ENCODE peak calls at places on chromosomes 2 and 18, in six cellular contexts. D is hepatocyte, J is LHCN-M2, S is KBM-7, X is NAMALWA, A is LoVo. H is an unnamed sample.

GRCh38 chr2:178251126-178251525 is 56.8 kb downstream of the OSBPL6 start:
- DNase-seq in X (no peak), A (no peak), J (no peak), S (no peak), D (no peak), H (no peak)

GRCh38 chr2:241961454-241961853 is 91.9 kb downstream of the RTP5 start:
- DNase-seq in D (no peak), S (no peak), A (no peak), J (no peak), X (no peak), H (no peak)

GRCh38 chr2:126886201-126886905 is 12.3 kb upstream of the TEX51 start:
- DNase-seq in J (peak), A (peak), S (peak), X (peak), D (peak), H (no peak)

GRCh38 chr18:79026491-79026890 is 42.7 kb upstream of the ATP9B start:
- DNase-seq in A (no peak), X (no peak), J (no peak), D (no peak), S (no peak), H (no peak)

GRCh38 chr2:121052507-121052906 is 232.5 kb downstream of the TFCP2L1 start:
- DNase-seq in S (no peak), A (no peak), J (no peak), D (no peak), X (peak), H (no peak)

GRCh38 chr2:130834923-130835765 is 1.6 kb upstream of the ARHGEF4 start:
- DNase-seq in S (no peak), A (no peak), J (no peak), X (no peak), D (no peak), H (no peak)

GRCh38 chr18:23115683-23116096 is 19.6 kb upstream of the CABLES1 start:
- DNase-seq in X (no peak), A (peak), J (peak), D (peak), S (no peak), H (peak)

GRCh38 chr18:76972241-76972640 is 149.9 kb downstream of the ZNF236 start:
- DNase-seq in S (no peak), X (no peak), J (peak), D (no peak), A (no peak), H (no peak)

GRCh38 chr18:43847164-43848091 is 570.1 kb upstream of the SYT4 start:
- DNase-seq in A (no peak), J (peak), S (no peak), D (no peak), X (no peak), H (peak)

GRCh38 chr2:232779935-232780334 is 3.6 kb upstream of the KCNJ13 start:
- DNase-seq in D (no peak), A (no peak), J (peak), X (no peak), S (no peak), H (no peak)

GRCh38 chr2:199684832-199685231 is 166.2 kb downstream of the FTCDNL1 start:
- DNase-seq in J (no peak), D (no peak), S (no peak), X (no peak), A (no peak), H (no peak)

GRCh38 chr18:61761875-61762274 is 130.9 kb downstream of the RNF152 start:
- DNase-seq in D (no peak), S (no peak), X (no peak), A (no peak), J (no peak), H (no peak)

GRCh38 chr2:226155476-226155875 is 644.1 kb downstream of the IRS1 start:
- DNase-seq in J (no peak), S (no peak), X (no peak), A (no peak), D (no peak), H (no peak)

GRCh38 chr2:19228720-19229119 is 129.7 kb downstream of the OSR1 start:
- DNase-seq in J (no peak), A (no peak), D (no peak), X (no peak), S (no peak), H (no peak)

GRCh38 chr2:216540920-216541319 is 42.3 kb downstream of the RPL37A start:
- DNase-seq in A (no peak), D (no peak), X (no peak), S (no peak), J (no peak), H (no peak)

GRCh38 chr18:74115046-74115445 is 32.6 kb downstream of the FBXO15 start:
- DNase-seq in X (no peak), J (peak), S (no peak), A (no peak), D (no peak), H (no peak)

GRCh38 chr2:132837764-132838163 is 167.8 kb upstream of the LYPD1 start:
- DNase-seq in X (no peak), D (no peak), J (no peak), A (no peak), S (no peak), H (no peak)

GRCh38 chr2:953408-953807 is 2.8 kb downstream of the SNTG2 start:
- DNase-seq in D (no peak), S (no peak), A (no peak), X (no peak), J (no peak), H (no peak)

GRCh38 chr18:57002627-57003026 is 144.3 kb upstream of the BOD1L2 start:
- DNase-seq in D (no peak), S (no peak), X (no peak), J (peak), A (no peak), H (no peak)

GRCh38 chr2:241776336-241777166 is at the start of gene GAL3ST2:
- DNase-seq in D (no peak), S (no peak), J (no peak), X (no peak), A (no peak), H (no peak)

GRCh38 chr2:85111819-85112281 is 21.3 kb upstream of the TCF7L1 start:
- DNase-seq in J (peak), S (no peak), X (no peak), D (no peak), A (no peak), H (no peak)

GRCh38 chr2:197079414-197079813 is 152.9 kb upstream of the PGAP1 start:
- DNase-seq in D (no peak), X (no peak), A (no peak), S (no peak), J (no peak), H (no peak)

GRCh38 chr2:8684421-8684884 is 2.6 kb downstream of the ID2 start:
- DNase-seq in X (peak), D (no peak), S (peak), J (peak), A (peak), H (no peak)

GRCh38 chr2:128779301-128780095 is 460.8 kb upstream of the HS6ST1 start:
- DNase-seq in X (no peak), D (no peak), S (no peak), A (no peak), J (no peak), H (no peak)

GRCh38 chr2:147177449-147177848 is 667.4 kb upstream of the ACVR2A start:
- DNase-seq in S (no peak), D (no peak), X (no peak), J (no peak), A (no peak), H (peak)

GRCh38 chr2:205811387-205811786 is 129.1 kb downstream of the NRP2 start:
- DNase-seq in D (no peak), A (no peak), X (no peak), S (no peak), J (no peak), H (no peak)

GRCh38 chr18:80228051-80228848 is 19.1 kb downstream of the PARD6G start:
- DNase-seq in D (no peak), X (no peak), S (no peak), J (no peak), A (no peak), H (no peak)

GRCh38 chr18:50218432-50219197 is 23.7 kb upstream of the MYO5B start:
- DNase-seq in X (peak), D (peak), S (peak), A (peak), J (no peak), H (no peak)

GRCh38 chr2:230692760-230693159 is 19.9 kb upstream of the CAB39 start:
- DNase-seq in J (no peak), D (no peak), S (no peak), X (no peak), A (no peak), H (no peak)

GRCh38 chr2:38301969-38302702 is 74.9 kb downstream of the ATL2 start:
- DNase-seq in X (no peak), S (no peak), A (no peak), D (no peak), J (no peak), H (no peak)

GRCh38 chr2:128554151-128554769 is 235.6 kb upstream of the HS6ST1 start:
- DNase-seq in J (no peak), S (no peak), A (no peak), D (no peak), X (no peak), H (no peak)

GRCh38 chr2:176035013-176035691 is 33.1 kb upstream of the LNPK start:
- DNase-seq in A (no peak), D (no peak), S (no peak), J (no peak), X (no peak), H (no peak)

GRCh38 chr18:45688834-45689233 is 35.1 kb upstream of the SLC14A1 start:
- DNase-seq in S (no peak), D (no peak), A (no peak), J (no peak), X (peak), H (no peak)

GRCh38 chr18:2848145-2848878 is 1.5 kb downstream of the EMILIN2 start:
- DNase-seq in A (no peak), J (no peak), X (no peak), S (peak), D (no peak), H (no peak)

GRCh38 chr2:59025157-59025757 is 784.1 kb upstream of the FANCL start:
- DNase-seq in S (peak), D (peak), A (peak), J (no peak), X (peak), H (peak)

GRCh38 chr18:23231340-23232021 is 96.2 kb downstream of the CABLES1 start:
- DNase-seq in X (peak), S (peak), D (peak), A (no peak), J (peak), H (peak)

GRCh38 chr2:99841749-99842148 is 300.6 kb downstream of the AFF3 start:
- DNase-seq in J (no peak), X (no peak), A (no peak), S (no peak), D (no peak), H (peak)

GRCh38 chr2:41881249-41881648 is 166.6 kb upstream of the PKDCC start:
- DNase-seq in A (no peak), X (no peak), S (no peak), J (no peak), D (no peak), H (peak)

GRCh38 chr2:65031341-65032015 is 24.7 kb upstream of the CEP68 start:
- DNase-seq in X (peak), S (peak), A (peak), J (no peak), D (no peak), H (peak)

H was measured in MV-4-11.